ENCODE peak calls at places on chromosomes 2 and 18, in nine cellular contexts. L is mesenchymal stem cell, Q is upper lobe of left lung, N is A549, J is right atrium auricular region, R is GM23338, M is H1, G is fibroblast of lung, P is tibial artery. A is an unnamed sample. For H3K4me1, the result is how much of the 10 kb centered on the place peaks cover.

GRCh38 chr2:191421950-191422349 is 176.7 kb downstream of the MYO1B start:
- DNase-seq in L (peak), Q (no peak), N (no peak), J (no peak), R (no peak), M (no peak), G (no peak), P (no peak), A (no peak)

GRCh38 chr18:50194623-50195532 is at the start of gene MYO5B:
- DNase-seq in L (no peak), Q (peak), N (peak), J (no peak), R (peak), M (peak), G (no peak), P (no peak), A (peak)

GRCh38 chr2:120617055-120617454 is 118.6 kb upstream of the GLI2 start:
- DNase-seq in L (no peak), Q (no peak), N (no peak), J (no peak), R (no peak), M (no peak), G (no peak), P (no peak), A (no peak)

GRCh38 chr2:120690521-120690920 is 45.1 kb upstream of the GLI2 start:
- DNase-seq in L (no peak), Q (no peak), N (no peak), J (no peak), R (no peak), M (no peak), G (no peak), P (no peak), A (no peak)

GRCh38 chr18:64734063-64734462 is 585.2 kb upstream of the LINC00305 start:
- DNase-seq in L (no peak), Q (no peak), N (no peak), J (no peak), R (no peak), M (no peak), G (no peak), P (no peak), A (no peak)

GRCh38 chr2:137367361-137367760 is 596.9 kb upstream of the HNMT start:
- DNase-seq in L (no peak), Q (no peak), N (no peak), J (no peak), R (no peak), M (no peak), G (no peak), P (no peak), A (no peak)

GRCh38 chr2:85902496-85902895 is 13.7 kb upstream of the ST3GAL5 start:
- DNase-seq in L (peak), Q (no peak), N (no peak), J (no peak), R (no peak), M (no peak), G (no peak), P (no peak), A (no peak)

GRCh38 chr2:136653836-136654235 is 111.5 kb upstream of the THSD7B start:
- DNase-seq in L (no peak), Q (no peak), N (no peak), J (no peak), R (no peak), M (no peak), G (no peak), P (no peak), A (no peak)

GRCh38 chr2:45218931-45219339 is 209.7 kb upstream of the SIX2 start:
- DNase-seq in L (no peak), Q (peak), N (no peak), J (no peak), R (no peak), M (no peak), G (no peak), P (no peak), A (no peak)

GRCh38 chr2:39121523-39122063 is 742 bp upstream of the SOS1 start:
- DNase-seq in L (no peak), Q (no peak), N (no peak), J (no peak), R (no peak), M (no peak), G (no peak), P (no peak), A (no peak)

GRCh38 chr2:46460241-46460921 is 19.0 kb upstream of the TMEM247 start:
- DNase-seq in L (no peak), Q (no peak), N (no peak), J (peak), R (no peak), M (no peak), G (peak), P (no peak), A (no peak)

GRCh38 chr2:119248311-119248710 is 24.7 kb downstream of the STEAP3 start:
- DNase-seq in L (peak), Q (no peak), N (no peak), J (no peak), R (no peak), M (no peak), G (peak), P (peak), A (no peak)

GRCh38 chr2:234939976-234940375 is 11.8 kb upstream of the SH3BP4 start:
- DNase-seq in L (no peak), Q (no peak), N (no peak), J (no peak), R (no peak), M (no peak), G (no peak), P (no peak), A (no peak)

GRCh38 chr2:240566203-240567136 is 1.8 kb upstream of the RNPEPL1 start:
- DNase-seq in L (peak), Q (peak), N (no peak), J (peak), R (peak), M (peak), G (peak), P (peak), A (peak)
- H3K4me1 ChIP-seq in L (under half), Q (half or more), N (half or more), J (under half), R (under half), M (under half), G (under half), P (under half), A (under half)

DNA sequence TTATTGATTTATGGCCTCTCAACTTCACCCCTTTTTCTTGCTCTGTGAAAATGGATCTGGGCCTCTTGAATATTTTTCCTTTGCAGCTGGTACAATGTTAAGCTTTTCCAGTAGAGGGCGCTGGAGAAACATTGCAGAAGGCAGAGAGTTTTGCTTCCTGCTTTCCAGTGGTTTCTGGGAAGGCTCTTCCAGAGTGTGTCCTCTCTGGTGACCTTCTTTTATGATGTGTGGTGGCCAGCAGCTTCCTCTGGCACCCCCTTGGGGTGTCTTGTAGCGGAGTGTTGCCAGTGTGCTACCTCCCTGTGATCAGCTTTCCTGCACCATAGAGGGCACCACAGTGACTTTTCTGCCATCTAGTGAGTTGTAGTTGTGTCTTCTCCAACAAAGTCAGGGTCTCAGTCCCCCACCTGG is 25.4 kb upstream of the MGAT5 start:
- DNase-seq in L (no peak), Q (no peak), N (no peak), J (no peak), R (peak), M (no peak), G (no peak), P (no peak), A (no peak)
- H3K4me3 ChIP-seq in L (no peak), Q (no peak), N (no peak), J (no peak), R (no peak), M (no peak), G (no peak), P (no peak), A (no peak)

GRCh38 chr2:67570626-67571025 is 173.5 kb downstream of the ETAA1 start:
- DNase-seq in L (no peak), Q (no peak), N (no peak), J (no peak), R (no peak), M (no peak), G (no peak), P (no peak), A (no peak)
- H3K27ac ChIP-seq in L (no peak), Q (no peak), N (peak), J (no peak), R (no peak), M (no peak), G (no peak), P (no peak), A (no peak)

GRCh38 chr2:222871291-222871690 is 10.5 kb downstream of the ACSL3 start:
- DNase-seq in L (no peak), Q (no peak), N (no peak), J (no peak), R (no peak), M (no peak), G (no peak), P (no peak), A (no peak)
- H3K4me1 ChIP-seq in L (under half), Q (under half), N (half or more), J (under half), R (under half), M (under half), G (under half), P (under half), A (under half)

GRCh38 chr2:105755895-105756294 is 11.2 kb downstream of the NCK2 start:
- DNase-seq in L (no peak), Q (no peak), N (no peak), J (no peak), R (no peak), M (no peak), G (no peak), P (no peak), A (no peak)
- H3K4me3 ChIP-seq in L (no peak), Q (no peak), N (no peak), J (no peak), R (no peak), M (no peak), G (no peak), P (no peak), A (no peak)

DNA sequence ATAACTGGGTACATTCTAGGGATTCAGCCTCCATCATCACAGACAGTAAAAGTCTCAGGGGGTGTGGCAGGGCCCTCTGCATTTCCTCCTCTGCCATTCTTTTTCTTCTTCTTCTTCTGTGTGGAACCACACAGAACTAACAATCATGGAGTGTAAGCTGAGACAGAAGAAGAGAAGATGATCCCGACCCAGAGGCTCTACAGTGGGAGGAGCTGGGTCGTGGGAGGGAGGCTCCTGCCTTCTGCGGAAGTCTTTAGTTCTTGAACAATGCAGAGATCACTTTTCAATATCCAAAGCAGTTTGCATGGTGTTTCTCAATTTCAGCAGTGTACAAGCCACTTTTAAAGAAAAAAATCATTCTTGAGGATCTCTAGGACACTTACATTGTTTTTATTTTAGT is 80.9 kb downstream of the KCNS3 start:
- DNase-seq in L (no peak), Q (no peak), N (no peak), J (no peak), R (no peak), M (no peak), G (no peak), P (no peak), A (no peak)
- H3K27ac ChIP-seq in L (no peak), Q (no peak), N (no peak), J (no peak), R (no peak), M (no peak), G (no peak), P (no peak), A (no peak)

GRCh38 chr2:126673215-126673614 is 17.3 kb downstream of the GYPC start:
- DNase-seq in L (no peak), Q (no peak), N (no peak), J (no peak), R (no peak), M (no peak), G (no peak), P (peak), A (no peak)
- H3K4me1 ChIP-seq in L (under half), Q (under half), N (under half), J (under half), R (under half), M (under half), G (under half), P (under half), A (under half)

A was measured in small intestine.